ENCODE peak calls at places on chromosomes 16 and 17, in nine cellular contexts. M is WTC11, R is A549, P is IMR-90, V is colonic mucosa, U is endothelial cell, L is keratinocyte, W is GM06990, H is uterus. J is an unnamed sample.

GRCh38 chr16:82629441-82630027 is 2.8 kb downstream of the CDH13 start:
- DNase-seq in M (no peak), R (no peak), P (peak; percentile 34), V (no peak), U (no peak), L (peak; percentile 91), W (no peak), H (peak; percentile 16), J (no peak)

GRCh38 chr17:42833771-42834422 is 700 bp downstream of the PSME3 start:
- DNase-seq in M (no peak), R (no peak), P (no peak), V (no peak), U (no peak), L (no peak), W (no peak), H (no peak), J (no peak)

GRCh38 chr17:56319531-56319930 is 166.3 kb downstream of the ANKFN1 start:
- DNase-seq in M (no peak), R (peak; percentile 41), P (peak; percentile 70), V (no peak), U (no peak), L (peak; percentile 1), W (no peak), H (no peak), J (no peak)

GRCh38 chr17:78341559-78342437 is 18.1 kb downstream of the SOCS3 start:
- DNase-seq in M (peak; percentile 75), R (peak; percentile 83), P (peak; percentile 74), V (peak; percentile 79), U (peak; percentile 76), L (no peak), W (no peak), H (peak; percentile 87), J (no peak)

GRCh38 chr17:74848656-74849399 is 10.9 kb downstream of the GRIN2C start:
- DNase-seq in M (no peak), R (no peak), P (no peak), V (no peak), U (no peak), L (no peak), W (no peak), H (no peak), J (no peak)

GRCh38 chr16:64409762-64410161 is 712.1 kb downstream of the CDH11 start:
- DNase-seq in M (no peak), R (no peak), P (no peak), V (no peak), U (no peak), L (no peak), W (no peak), H (peak; percentile 18), J (no peak)

GRCh38 chr17:50036455-50037320 is 19.2 kb upstream of the ITGA3 start:
- DNase-seq in M (no peak), R (no peak), P (no peak), V (no peak), U (no peak), L (no peak), W (no peak), H (no peak), J (no peak)

GRCh38 chr17:31794111-31794510 is 64.9 kb downstream of the COPRS start:
- DNase-seq in M (no peak), R (no peak), P (no peak), V (no peak), U (no peak), L (no peak), W (no peak), H (no peak), J (no peak)

GRCh38 chr16:60748366-60748765 is 1287.9 kb downstream of the CDH8 start:
- DNase-seq in M (no peak), R (no peak), P (no peak), V (no peak), U (no peak), L (no peak), W (no peak), H (no peak), J (no peak)

GRCh38 chr17:1999557-2000251 is 25.4 kb downstream of the RTN4RL1 start:
- DNase-seq in M (peak; percentile 38), R (no peak), P (peak; percentile 19), V (peak; percentile 57), U (peak; percentile 40), L (no peak), W (no peak), H (no peak), J (no peak)

GRCh38 chr17:75370288-75370687 is 35.2 kb downstream of the GRB2 start:
- DNase-seq in M (no peak), R (no peak), P (no peak), V (no peak), U (no peak), L (no peak), W (no peak), H (no peak), J (no peak)

GRCh38 chr17:81428521-81428920 is 33.3 kb downstream of the BAHCC1 start:
- DNase-seq in M (no peak), R (no peak), P (no peak), V (no peak), U (no peak), L (no peak), W (no peak), H (no peak), J (no peak)

GRCh38 chr17:81429353-81429774 is 34.1 kb downstream of the BAHCC1 start:
- DNase-seq in M (no peak), R (peak; percentile 64), P (peak; percentile 67), V (peak; percentile 86), U (no peak), L (no peak), W (no peak), H (peak; percentile 88), J (no peak)

GRCh38 chr17:81428121-81428515 is 32.9 kb downstream of the BAHCC1 start:
- DNase-seq in M (no peak), R (no peak), P (no peak), V (no peak), U (no peak), L (no peak), W (no peak), H (no peak), J (no peak)

GRCh38 chr17:81428945-81429344 is 33.7 kb downstream of the BAHCC1 start:
- DNase-seq in M (no peak), R (no peak), P (no peak), V (no peak), U (no peak), L (no peak), W (no peak), H (no peak), J (no peak)

DNA sequence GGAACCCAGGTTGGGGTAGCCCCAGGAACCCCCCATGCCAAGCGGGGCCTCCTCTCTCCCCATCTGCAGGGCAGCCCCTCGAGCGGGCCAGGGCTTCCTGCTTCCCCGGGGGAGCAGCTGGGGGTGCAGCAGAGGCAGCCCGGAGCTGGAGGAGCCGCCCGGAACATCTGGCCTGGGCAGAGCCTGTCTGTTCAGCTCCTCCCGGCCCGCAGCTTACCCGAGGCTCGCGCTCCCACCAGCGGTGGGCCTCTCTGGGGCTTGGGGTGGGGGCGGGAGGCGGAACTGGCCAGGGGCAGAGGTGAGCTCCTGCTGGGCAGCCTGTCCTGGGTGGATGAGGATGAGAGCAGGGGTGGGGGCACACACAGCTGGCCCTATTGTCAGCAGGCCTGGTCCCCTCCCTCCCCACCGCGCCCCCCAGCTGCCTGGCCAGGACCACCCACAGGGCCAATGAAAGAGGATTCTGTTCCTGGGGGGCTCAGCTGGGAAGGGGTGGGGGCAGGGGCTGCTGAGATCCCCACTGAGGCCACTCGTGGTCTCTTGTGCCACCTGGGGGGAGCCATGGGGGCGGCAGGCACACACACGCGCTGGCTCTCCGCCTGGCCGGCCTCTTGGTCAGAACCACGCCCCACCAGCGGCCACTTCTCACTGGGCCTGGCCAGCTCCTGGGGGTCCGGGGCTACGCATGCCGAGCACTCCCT is 34.7 kb downstream of the BAHCC1 start:
- DNase-seq in M (no peak), R (no peak), P (no peak), V (no peak), U (no peak), L (no peak), W (no peak), H (peak; percentile 64), J (no peak)
- TF ChIP-seq CTCF in M (no peak), R (no peak), P (peak; percentile 15), V (no peak), U (no peak), L (no peak), W (no peak), H (peak; percentile 14), J (no peak)

DNA sequence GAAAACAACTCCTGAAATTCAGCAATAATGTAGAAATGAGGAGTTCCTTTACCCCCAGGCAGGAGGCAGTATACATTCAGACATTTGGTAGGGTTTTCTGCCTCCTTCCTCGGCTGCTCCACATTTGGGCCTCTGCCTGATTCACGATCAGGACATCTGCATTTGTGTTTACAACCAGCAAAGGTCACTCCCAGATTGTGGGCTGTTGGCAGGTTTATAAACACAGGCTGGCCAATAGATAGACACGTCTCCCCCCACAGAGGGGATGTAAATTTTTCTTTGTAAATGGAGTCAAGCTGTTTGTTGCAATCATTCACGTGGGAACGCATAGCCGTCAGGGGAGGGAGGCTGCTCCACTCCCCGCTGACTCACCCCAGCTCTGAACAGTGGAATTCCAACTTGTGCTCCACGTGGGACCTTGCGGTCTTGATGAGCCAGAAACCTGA is 252.1 kb upstream of the N4BP1 start:
- DNase-seq in M (peak; percentile 19), R (no peak), P (peak; percentile 80), V (peak; percentile 17), U (no peak), L (peak; percentile 15), W (no peak), H (peak; percentile 16), J (no peak)
- TF ChIP-seq CTCF in M (no peak), R (no peak), P (peak; percentile 49), V (no peak), U (peak; percentile 22), L (peak; percentile 23), W (peak; percentile 42), H (peak; percentile 19), J (no peak)

DNA sequence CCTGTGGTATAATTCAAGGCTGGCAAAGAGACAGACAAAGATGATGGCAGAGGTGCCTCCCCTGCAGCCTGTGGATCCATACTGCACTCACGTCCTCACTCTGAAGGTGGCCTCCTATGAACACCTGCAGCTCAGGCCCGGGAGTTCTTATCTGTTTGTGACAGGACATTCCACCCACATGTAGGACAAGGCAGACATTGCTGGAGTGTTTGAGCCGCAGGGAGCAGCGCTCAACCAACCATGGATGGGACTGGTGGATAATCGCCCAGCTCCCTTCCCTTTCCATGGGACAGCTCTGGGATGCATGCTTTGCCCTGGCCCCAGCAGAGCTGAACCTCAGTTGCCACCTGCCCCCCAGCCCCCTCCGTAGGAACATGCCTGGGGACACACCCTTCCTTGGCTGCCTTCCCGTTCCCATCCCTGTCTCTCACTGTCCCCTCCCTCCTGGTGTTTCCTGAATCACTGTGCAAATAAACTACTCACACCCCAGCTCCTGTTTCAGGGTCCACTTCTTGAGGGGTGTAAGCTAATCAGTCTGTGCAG is 22.2 kb downstream of the ITPRIPL2 start:
- DNase-seq in M (no peak), R (peak; percentile 67), P (peak; percentile 50), V (peak; percentile 93), U (no peak), L (no peak), W (no peak), H (no peak), J (no peak)
- TF ChIP-seq CTCF in M (no peak), R (no peak), P (no peak), V (no peak), U (no peak), L (no peak), W (no peak), H (no peak), J (no peak)

DNA sequence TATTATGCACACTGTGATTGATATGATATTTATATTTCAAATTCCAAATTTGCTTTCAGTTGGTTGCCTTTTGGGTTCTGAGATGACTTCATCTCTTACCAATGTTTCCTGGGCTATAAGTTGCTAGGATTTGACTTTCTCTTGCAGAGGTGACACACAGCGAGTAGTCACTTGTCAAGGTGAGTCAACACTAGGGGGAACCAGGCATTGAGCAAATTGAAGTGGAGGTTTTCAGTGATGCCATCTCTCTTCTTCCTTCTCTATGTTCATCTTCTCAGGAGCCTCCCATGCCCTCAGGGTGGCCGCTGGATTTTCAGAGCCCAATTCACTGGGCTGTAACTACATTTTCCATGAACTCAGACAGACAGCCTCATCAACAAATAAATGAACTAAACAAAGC is 6.0 kb upstream of the CPD start:
- DNase-seq in M (no peak), R (peak; percentile 65), P (peak; percentile 80), V (no peak), U (no peak), L (peak; percentile 75), W (no peak), H (no peak), J (no peak)
- TF ChIP-seq CTCF in M (no peak), R (peak; percentile 13), P (no peak), V (no peak), U (no peak), L (no peak), W (peak; percentile 40), H (no peak), J (no peak)